ENCODE peak calls at places on chromosome X, in six cellular contexts. O, B, W, R, U and J are unnamed samples.

GRCh38 chrX:133938530-133938929 is 46.9 kb downstream of the GPC3 start:
- DNase-seq in W (no peak), R (no peak), U (no peak), O (no peak), B (no peak), J (no peak)

GRCh38 chrX:8760021-8760420 is 28.1 kb upstream of the ANOS1 start:
- DNase-seq in W (no peak), R (no peak), B (no peak), O (no peak), U (no peak), J (no peak)

GRCh38 chrX:16695079-16695676 is 17.3 kb downstream of the CTPS2 start:
- DNase-seq in O (no peak), R (no peak), W (peak; percentile 26), B (peak; percentile 54), U (peak; percentile 89), J (no peak)

GRCh38 chrX:103831342-103831802 is 685 bp downstream of the RAB9B start:
- DNase-seq in R (no peak), W (no peak), O (no peak), B (peak; percentile 48), U (no peak), J (no peak)

GRCh38 chrX:132333351-132333750 is 114.1 kb upstream of the RAP2C start:
- DNase-seq in O (no peak), R (no peak), U (no peak), W (no peak), B (no peak), J (no peak)

GRCh38 chrX:49951524-49952193 is 29.3 kb downstream of the CLCN5 start:
- DNase-seq in U (no peak), R (no peak), B (no peak), W (no peak), O (no peak), J (no peak)

GRCh38 chrX:2595258-2595657 is 94.5 kb upstream of the DHRSX start:
- DNase-seq in B (no peak), O (no peak), U (no peak), W (no peak), R (no peak), J (no peak)

GRCh38 chrX:101359966-101360365 is 11.4 kb upstream of the TIMM8A start:
- DNase-seq in U (no peak), W (no peak), B (no peak), R (no peak), O (no peak), J (no peak)

GRCh38 chrX:154017766-154018517 is 1.8 kb downstream of the IRAK1 start:
- DNase-seq in U (no peak), R (no peak), O (no peak), W (no peak), B (no peak), J (no peak)

GRCh38 chrX:133988010-133988409 is 2.6 kb upstream of the GPC3 start:
- DNase-seq in U (no peak), O (no peak), R (no peak), W (no peak), B (no peak), J (no peak)

GRCh38 chrX:11619426-11619825 is 46.3 kb downstream of the ARHGAP6 start:
- DNase-seq in U (no peak), W (no peak), R (no peak), B (no peak), O (no peak), J (no peak)

GRCh38 chrX:124747295-124747694 is 400.9 kb downstream of the SH2D1A start:
- DNase-seq in B (no peak), U (no peak), O (no peak), W (no peak), R (no peak), J (no peak)

GRCh38 chrX:135185795-135186443 is 14.7 kb upstream of the CT55 start:
- DNase-seq in R (peak; percentile 13), U (peak; percentile 70), W (peak; percentile 42), B (peak; percentile 58), O (no peak), J (no peak)

GRCh38 chrX:144006811-144007210 is 122.9 kb downstream of the UBE2NL start:
- DNase-seq in U (no peak), W (no peak), B (no peak), O (no peak), R (no peak), J (no peak)

GRCh38 chrX:124455966-124456365 is 109.6 kb downstream of the SH2D1A start:
- DNase-seq in B (no peak), O (no peak), W (no peak), R (no peak), U (no peak), J (no peak)

GRCh38 chrX:118974908-118975671 is 672 bp downstream of the LONRF3 start:
- DNase-seq in B (peak; percentile 66), O (peak; percentile 74), W (no peak), R (peak; percentile 66), U (peak; percentile 71), J (no peak)

GRCh38 chrX:6460893-6461490 is 73.9 kb downstream of the VCX3A start:
- DNase-seq in U (no peak), W (no peak), O (no peak), B (no peak), R (no peak), J (no peak)

GRCh38 chrX:16320765-16321355 is 153.6 kb downstream of the MAGEB17 start:
- DNase-seq in W (no peak), B (peak; percentile 2), U (no peak), O (no peak), R (no peak), J (no peak)

GRCh38 chrX:48695925-48696300 is 621 bp upstream of the SUV39H1 start:
- DNase-seq in U (no peak), R (no peak), W (no peak), B (no peak), O (no peak), J (no peak)
- H3K4me3 ChIP-seq in U (peak overlapping the region; percentile 86), R (peak overlapping the region; percentile 62), W (peak overlapping the region; percentile 73), B (peak overlapping the region; percentile 97), O (peak overlapping the region; percentile 78), J (peak overlapping the region; percentile 62)

DNA sequence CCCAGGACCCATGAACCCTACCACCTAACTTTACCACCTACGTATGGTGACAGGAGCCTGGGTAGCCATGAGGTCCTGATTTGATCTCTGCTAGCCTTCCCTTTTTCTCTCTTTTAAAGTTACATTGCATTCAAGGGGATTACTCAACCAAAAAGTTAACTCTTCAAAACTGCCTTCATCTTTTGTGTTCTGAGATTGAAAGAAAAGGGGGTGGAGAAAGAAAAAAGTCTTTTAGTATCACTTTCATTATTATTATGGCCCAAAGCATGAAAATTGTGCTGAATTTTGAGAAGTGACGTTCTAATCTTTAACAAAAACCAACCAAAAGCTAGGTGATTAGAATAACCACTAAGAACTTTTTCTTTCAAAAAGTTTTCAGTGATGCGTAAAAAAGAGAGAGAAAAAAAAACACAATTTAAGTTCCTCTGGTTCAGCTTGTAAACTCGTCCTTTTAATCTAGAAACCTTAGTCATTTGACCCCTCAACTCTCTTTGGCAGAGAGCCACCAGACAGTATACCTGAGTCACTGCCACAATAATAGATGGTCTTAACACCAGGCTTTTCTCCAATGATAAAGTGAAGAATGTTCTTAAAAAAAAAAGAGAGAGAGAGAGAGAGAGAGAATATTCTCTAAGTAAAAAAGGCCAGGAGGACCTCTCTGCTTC is 347.4 kb upstream of the FGF13 start:
- DNase-seq in U (no peak), O (no peak), R (no peak), B (no peak), W (no peak), J (no peak)
- H3K9me3 ChIP-seq in U (no peaks in the 10 kb centered on the region), O (no peaks in the 10 kb centered on the region), R (no peaks in the 10 kb centered on the region), B (no peaks in the 10 kb centered on the region), W (no peaks in the 10 kb centered on the region), J (no peaks in the 10 kb centered on the region)

DNA sequence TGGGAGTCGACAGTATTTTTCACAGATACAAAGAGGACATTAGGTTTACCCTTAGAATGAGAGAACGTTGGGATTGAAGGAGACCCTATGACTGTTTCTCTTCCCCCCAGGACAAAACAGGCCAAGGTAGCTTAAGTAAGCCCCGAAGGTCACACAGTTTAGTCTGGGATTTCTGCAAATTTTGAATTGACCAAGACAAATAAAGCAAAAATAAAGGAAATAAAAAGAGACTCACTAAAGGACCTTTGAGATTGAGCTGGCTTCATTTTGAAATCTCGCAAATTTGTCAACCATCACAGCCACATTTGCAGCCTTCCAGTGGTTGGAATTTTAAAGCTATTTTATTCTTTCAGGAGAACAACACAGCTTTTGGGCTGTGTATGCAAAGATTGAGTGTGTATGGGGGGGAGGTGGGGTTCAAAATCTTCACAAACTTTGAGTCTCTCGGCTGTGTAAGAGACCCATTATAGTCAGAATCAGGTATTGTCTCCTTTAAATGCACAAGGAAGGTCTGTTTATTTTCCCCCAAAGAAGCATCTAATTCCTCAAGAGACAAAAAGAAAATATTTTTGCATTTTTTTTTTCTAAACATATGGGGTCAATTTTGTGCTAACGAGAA is 4.2 kb downstream of the TMSB4X start:
- DNase-seq in U (no peak), O (no peak), W (no peak), B (no peak), R (no peak), J (no peak)
- H3K4me1 ChIP-seq in U (no peaks in the 10 kb centered on the region), O (peaks cover 3% of the 10 kb centered on the region), W (peaks cover 7% of the 10 kb centered on the region), B (peaks cover 30% of the 10 kb centered on the region), R (peaks cover 42% of the 10 kb centered on the region), J (peaks cover 10% of the 10 kb centered on the region)

GRCh38 chrX:151175283-151176062 is 911 bp upstream of the GPR50 start:
- DNase-seq in B (no peak), W (no peak), R (no peak), O (no peak), U (peak; percentile 58), J (no peak)

GRCh38 chrX:151178746-151179145 is 2.4 kb downstream of the GPR50 start:
- DNase-seq in W (no peak), R (no peak), O (no peak), B (no peak), U (peak; percentile 53), J (no peak)

GRCh38 chrX:151174581-151175282 is 1.7 kb upstream of the GPR50 start:
- DNase-seq in W (no peak), B (no peak), U (peak; percentile 86), R (no peak), O (no peak), J (no peak)

GRCh38 chrX:151177141-151178027 is 1.0 kb downstream of the GPR50 start:
- DNase-seq in U (peak; percentile 82), R (no peak), O (no peak), W (no peak), B (no peak), J (no peak)

GRCh38 chrX:151176351-151176750 is at the start of gene GPR50:
- DNase-seq in U (no peak), O (no peak), R (no peak), W (no peak), B (no peak), J (no peak)
- H3K4me3 ChIP-seq in U (peak within 1 kb of the TSS; percentile 76), O (peak within 1 kb of the TSS; percentile 33), R (no peak within 1 kb of the TSS), W (no peak within 1 kb of the TSS), B (peak within 1 kb of the TSS; percentile 34), J (no peak within 1 kb of the TSS)